ENCODE peak calls at places on chromosomes 11 and 22, in four cellular contexts. F is K562, I is SK-N-SH, P is HCT116. H is an unnamed sample.

GRCh38 chr11:120224872-120225371 is 14.1 kb downstream of the OAF start:
- DNase-seq in F (no peak), I (no peak), P (no peak), H (no peak)

GRCh38 chr11:12679471-12679870 is 5.2 kb downstream of the TEAD1 start:
- DNase-seq in P (no peak), I (no peak), F (no peak), H (no peak)

GRCh38 chr11:80371931-80372330 is 931.1 kb upstream of the TENM4 start:
- DNase-seq in F (no peak), P (no peak), I (no peak), H (no peak)

GRCh38 chr22:45551310-45552016 is 48.8 kb downstream of the FBLN1 start:
- DNase-seq in I (no peak), P (no peak), F (no peak), H (peak; percentile 64)

GRCh38 chr11:76627541-76628082 is 42.9 kb downstream of the LRRC32 start:
- DNase-seq in P (no peak), F (no peak), I (no peak), H (no peak)

GRCh38 chr22:22061085-22062077 is 78.8 kb upstream of the TOP3B start:
- DNase-seq in I (no peak), F (peak; percentile 72), P (peak; percentile 8), H (peak; percentile 53)

GRCh38 chr11:85132839-85133238 is 494.3 kb downstream of the DLG2 start:
- DNase-seq in I (no peak), P (no peak), F (no peak), H (no peak)

GRCh38 chr11:12469451-12469850 is 92.1 kb downstream of the PARVA start:
- DNase-seq in F (no peak), I (no peak), P (no peak), H (no peak)

GRCh38 chr11:89625171-89625570 is 84.9 kb upstream of the TRIM77 start:
- DNase-seq in I (no peak), F (peak; percentile 1), P (no peak), H (peak; percentile 59)

GRCh38 chr22:37053310-37054077 is 2.0 kb downstream of the KCTD17 start:
- DNase-seq in F (no peak), I (no peak), P (no peak), H (no peak)

GRCh38 chr11:27179334-27179733 is 138.7 kb downstream of the BBOX1 start:
- DNase-seq in I (no peak), P (no peak), F (no peak), H (no peak)

GRCh38 chr11:95445746-95446333 is 214.8 kb upstream of the SESN3 start:
- DNase-seq in F (no peak), P (no peak), I (no peak), H (no peak)

GRCh38 chr11:115389790-115390189 is 114.4 kb downstream of the CADM1 start:
- DNase-seq in F (no peak), P (no peak), I (no peak), H (no peak)

GRCh38 chr22:26321469-26321913 is 107.6 kb upstream of the ASPHD2 start:
- DNase-seq in F (peak; percentile 25), I (no peak), P (no peak), H (no peak)

GRCh38 chr11:79428406-79428805 is 12.4 kb downstream of the TENM4 start:
- DNase-seq in I (no peak), F (no peak), P (no peak), H (no peak)

GRCh38 chr11:79501688-79502087 is 60.9 kb upstream of the TENM4 start:
- DNase-seq in I (no peak), F (no peak), P (no peak), H (no peak)

GRCh38 chr22:27416553-27417427 is 384.8 kb downstream of the MN1 start:
- DNase-seq in F (no peak), P (no peak), I (peak; percentile 66), H (no peak)

GRCh38 chr11:112042161-112042960 is 17.2 kb downstream of the DLAT start:
- DNase-seq in I (no peak), F (peak; percentile 57), P (peak; percentile 64), H (no peak)

GRCh38 chr22:48661984-48662383 is 1165.7 kb downstream of the BRD1 start:
- DNase-seq in F (no peak), P (no peak), I (no peak), H (no peak)

GRCh38 chr22:48659393-48659792 is 1168.3 kb downstream of the BRD1 start:
- DNase-seq in P (no peak), F (no peak), I (no peak), H (no peak)

GRCh38 chr22:48662476-48663150 is 1165.1 kb downstream of the BRD1 start:
- DNase-seq in I (no peak), P (no peak), F (no peak), H (no peak)

GRCh38 chr22:48660104-48660794 is 1167.4 kb downstream of the BRD1 start:
- DNase-seq in P (no peak), F (no peak), I (no peak), H (no peak)

DNA sequence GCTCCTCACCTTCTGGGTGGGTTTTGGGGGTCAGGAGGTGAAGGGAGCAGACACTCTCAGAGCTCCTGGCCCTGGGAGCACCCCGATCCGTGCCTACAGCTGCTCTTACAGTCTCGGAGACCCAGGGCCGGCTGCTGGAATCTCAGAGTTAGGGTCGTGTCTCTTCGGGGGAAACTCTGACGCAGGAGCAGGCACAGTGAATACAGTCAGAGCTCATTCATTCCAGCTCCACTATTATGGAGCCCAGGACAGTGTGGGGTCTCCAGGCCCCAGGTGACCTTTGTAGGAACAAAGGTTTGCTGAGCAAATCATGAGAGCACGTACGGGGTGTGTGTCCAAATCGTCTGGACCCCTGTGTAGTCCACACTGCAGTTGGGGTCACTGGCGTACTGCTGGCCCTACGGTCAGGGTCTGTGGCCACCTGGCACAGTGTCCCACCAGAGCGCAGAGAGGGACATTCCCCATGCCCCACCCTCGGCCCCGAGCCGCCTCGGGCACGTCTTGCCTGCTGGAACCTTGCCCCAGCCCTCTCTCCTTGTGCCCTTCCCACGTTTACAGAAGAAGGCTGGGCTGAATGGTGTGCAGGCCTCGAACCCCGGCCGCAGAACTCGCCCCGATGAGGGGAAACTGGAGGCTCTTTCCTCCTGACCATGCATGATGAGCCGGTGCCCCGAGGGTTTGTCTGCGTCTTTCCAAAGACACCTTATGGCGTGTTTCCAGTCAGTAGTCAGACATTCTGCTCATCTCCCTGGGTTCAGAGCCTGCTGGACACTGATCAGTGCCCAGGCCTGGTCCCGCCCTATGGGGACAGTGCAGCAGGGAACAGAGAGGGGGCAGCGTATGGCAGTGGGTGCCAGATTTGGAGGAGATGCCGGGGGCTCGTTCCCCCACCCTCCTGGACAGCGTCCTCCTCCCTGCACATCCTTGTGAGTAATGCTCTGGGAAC is 1166.6 kb downstream of the BRD1 start:
- DNase-seq in I (no peak), F (no peak), P (no peak), H (no peak)
- TF ChIP-seq JUND in I (no peak), F (no peak), P (no peak), H (no peak)

GRCh38 chr11:134062255-134063030 is 6.4 kb upstream of the JAM3 start:
- DNase-seq in P (no peak), I (no peak), F (no peak), H (no peak)

GRCh38 chr11:134067486-134067885 is 1.4 kb upstream of the JAM3 start:
- DNase-seq in P (no peak), F (no peak), I (no peak), H (peak; percentile 87)

GRCh38 chr11:134063096-134063495 is 5.8 kb upstream of the JAM3 start:
- DNase-seq in P (no peak), I (no peak), F (no peak), H (no peak)

GRCh38 chr11:134065381-134065780 is 3.5 kb upstream of the JAM3 start:
- DNase-seq in F (no peak), P (no peak), I (no peak), H (no peak)

DNA sequence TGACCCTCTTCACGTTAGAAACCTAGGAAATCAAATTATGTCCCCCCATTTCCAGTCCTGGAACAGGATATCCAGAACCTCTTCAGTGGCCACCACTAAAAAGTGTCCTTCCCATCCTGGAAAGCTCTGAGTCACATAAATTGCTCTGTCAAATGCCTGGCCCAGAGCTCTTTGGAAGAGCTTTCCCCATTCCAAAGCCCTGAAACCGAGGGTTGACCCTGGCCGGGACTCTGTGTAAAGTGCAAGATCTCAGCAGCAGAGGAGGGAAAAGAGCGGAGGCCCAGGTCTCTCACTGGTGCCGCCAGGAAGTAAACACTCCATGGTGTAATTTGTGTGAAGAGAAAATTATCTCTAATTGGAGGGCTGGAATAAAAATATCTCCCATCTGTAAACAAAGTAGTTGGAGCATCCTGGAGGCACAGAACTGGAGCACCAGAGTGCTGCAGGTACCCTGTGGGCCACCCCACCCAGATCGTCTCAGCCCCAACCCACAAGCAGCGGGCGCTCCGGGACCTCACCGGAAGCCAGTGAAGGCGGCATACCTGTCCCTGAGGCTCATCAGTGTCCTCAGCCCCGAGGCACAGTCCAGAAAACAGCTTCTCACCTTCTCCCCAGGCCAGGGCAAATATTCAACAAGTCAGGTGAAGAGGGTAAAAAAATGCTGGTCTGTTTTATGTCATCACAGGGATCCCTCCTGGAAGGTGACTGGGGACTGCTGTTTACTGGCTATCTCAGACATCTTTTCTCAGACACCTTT is 4.7 kb upstream of the JAM3 start:
- DNase-seq in I (no peak), P (no peak), F (no peak), H (no peak)
- TF ChIP-seq JUND in I (no peak), P (no peak), F (no peak), H (no peak)

DNA sequence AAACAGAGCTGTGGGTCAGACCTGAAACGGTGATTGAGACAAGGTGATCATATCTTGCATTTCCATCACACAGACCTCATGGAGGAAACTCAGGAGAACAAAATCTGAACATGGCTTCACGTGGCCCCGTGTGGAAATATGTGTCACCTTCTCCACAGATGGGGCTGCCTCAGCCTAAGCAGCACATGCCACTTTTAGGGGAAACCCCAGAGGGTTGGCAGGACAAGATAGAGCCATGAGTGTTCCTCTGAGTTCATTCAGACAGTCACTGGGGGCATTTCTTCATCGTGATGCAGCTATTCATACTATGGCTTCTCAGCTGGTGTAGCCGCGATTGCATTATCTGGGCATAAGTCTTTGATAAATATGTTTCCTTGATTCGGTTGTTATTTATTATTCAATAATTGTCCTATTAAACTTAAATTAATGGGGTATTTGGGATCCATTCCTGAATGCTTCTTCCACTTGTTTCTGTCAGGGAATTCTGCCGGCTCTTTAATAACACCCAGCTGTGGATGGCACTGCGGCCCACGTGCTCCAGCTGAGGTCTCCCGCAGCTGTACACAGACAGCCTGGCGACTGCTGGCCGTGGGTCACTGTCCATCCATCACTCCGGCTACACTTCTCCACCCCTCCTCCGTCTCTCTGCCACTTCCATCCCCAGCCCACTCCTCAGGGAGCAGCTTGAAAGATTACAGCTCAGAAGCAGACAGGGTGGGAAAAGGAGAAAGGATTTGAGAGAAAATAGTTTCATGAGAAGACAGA is 485.1 kb downstream of the OPCML start:
- DNase-seq in P (no peak), I (peak; percentile 30), F (no peak), H (no peak)
- TF ChIP-seq JUND in P (no peak), I (no peak), F (no peak), H (no peak)

GRCh38 chr11:128491195-128491936 is 96.0 kb downstream of the ETS1 start:
- DNase-seq in F (no peak), I (no peak), P (no peak), H (no peak)
- TF ChIP-seq JUND in F (no peak), I (no peak), P (no peak), H (no peak)

DNA sequence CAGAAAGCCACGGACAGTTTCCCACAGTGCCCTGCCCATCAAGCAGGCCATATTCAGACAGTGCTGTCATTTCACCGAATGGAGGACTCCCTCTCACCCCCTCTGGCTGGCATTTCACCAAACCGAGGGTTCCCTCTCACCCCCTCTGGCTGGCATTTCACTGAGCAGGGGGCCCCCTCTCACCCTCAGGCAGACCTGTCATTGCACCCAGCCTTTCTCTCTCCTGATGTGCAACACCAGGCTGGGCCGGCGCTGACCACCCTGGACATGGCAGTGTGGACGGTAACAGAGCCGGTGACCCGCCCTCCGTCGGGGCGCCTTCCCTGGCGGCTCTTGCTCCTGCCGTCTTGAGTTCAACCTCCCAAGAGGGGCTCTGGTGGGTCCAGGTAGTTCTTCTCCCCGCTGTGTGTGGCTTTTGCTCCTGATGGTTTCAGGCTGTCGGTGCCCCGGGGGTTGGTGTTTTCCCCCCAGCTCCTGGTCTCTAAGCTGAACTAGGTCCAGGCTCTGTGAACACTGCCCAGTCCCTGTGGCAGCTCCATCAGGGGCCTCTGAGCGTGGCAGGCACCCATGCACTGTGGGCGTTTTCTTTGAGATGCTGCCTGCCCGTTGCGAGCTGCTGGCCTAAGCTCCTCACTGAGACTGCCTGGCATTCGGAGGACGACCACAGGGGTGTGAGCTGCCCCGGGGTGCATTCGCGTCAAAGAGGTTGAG is 46.9 kb downstream of the SMIM38 start:
- DNase-seq in F (no peak), P (no peak), I (no peak), H (no peak)
- TF ChIP-seq JUND in F (no peak), P (no peak), I (no peak), H (no peak)